ENCODE peak calls at places on chromosomes 5 and 9, in nine cellular contexts. One of them, this sample, is unnamed.

GRCh38 chr9:86891886-86892437 is 55.3 kb downstream of the GAS1 start:
- DNase-seq in dorsolateral prefrontal cortex: no peak
- DNase-seq in lower lobe of right lung: no peak
- DNase-seq in B cell: no peak
- DNase-seq in H9: no peak
- DNase-seq in right atrium auricular region: no peak
- DNase-seq in AG04450: no peak
- DNase-seq in epithelial cell of esophagus: no peak
- DNase-seq in ovary: no peak
- DNase-seq in this sample: no peak

GRCh38 chr9:75333624-75334023 is 245.3 kb downstream of the OSTF1 start:
- DNase-seq in dorsolateral prefrontal cortex: no peak
- DNase-seq in lower lobe of right lung: no peak
- DNase-seq in B cell: no peak
- DNase-seq in H9: no peak
- DNase-seq in right atrium auricular region: no peak
- DNase-seq in AG04450: no peak
- DNase-seq in epithelial cell of esophagus: no peak
- DNase-seq in ovary: no peak
- DNase-seq in this sample: no peak

GRCh38 chr5:4941957-4942830 is 197.9 kb upstream of the ADAMTS16 start:
- DNase-seq in dorsolateral prefrontal cortex: no peak
- DNase-seq in lower lobe of right lung: peak; percentile 48
- DNase-seq in B cell: peak; percentile 33
- DNase-seq in H9: peak; percentile 60
- DNase-seq in right atrium auricular region: no peak
- DNase-seq in AG04450: no peak
- DNase-seq in epithelial cell of esophagus: no peak
- DNase-seq in ovary: no peak
- DNase-seq in this sample: no peak

GRCh38 chr5:139415221-139415861 is 11.5 kb upstream of the SPATA24 start:
- DNase-seq in dorsolateral prefrontal cortex: peak; percentile 86
- DNase-seq in lower lobe of right lung: no peak
- DNase-seq in B cell: no peak
- DNase-seq in H9: no peak
- DNase-seq in right atrium auricular region: no peak
- DNase-seq in AG04450: no peak
- DNase-seq in epithelial cell of esophagus: peak; percentile 90
- DNase-seq in ovary: no peak
- DNase-seq in this sample: peak; percentile 64

GRCh38 chr5:168851902-168852321 is 272.7 kb upstream of the PANK3 start:
- DNase-seq in dorsolateral prefrontal cortex: no peak
- DNase-seq in lower lobe of right lung: no peak
- DNase-seq in B cell: no peak
- DNase-seq in H9: no peak
- DNase-seq in right atrium auricular region: no peak
- DNase-seq in AG04450: no peak
- DNase-seq in epithelial cell of esophagus: no peak
- DNase-seq in ovary: no peak
- DNase-seq in this sample: no peak

GRCh38 chr5:150626853-150627276 is 13.6 kb upstream of the SYNPO start:
- DNase-seq in dorsolateral prefrontal cortex: no peak
- DNase-seq in lower lobe of right lung: peak; percentile 70
- DNase-seq in B cell: no peak
- DNase-seq in H9: no peak
- DNase-seq in right atrium auricular region: no peak
- DNase-seq in AG04450: no peak
- DNase-seq in epithelial cell of esophagus: peak; percentile 70
- DNase-seq in ovary: no peak
- DNase-seq in this sample: peak; percentile 62

GRCh38 chr5:27947088-27947487 is 908.7 kb upstream of the CDH9 start:
- DNase-seq in dorsolateral prefrontal cortex: no peak
- DNase-seq in lower lobe of right lung: no peak
- DNase-seq in B cell: no peak
- DNase-seq in H9: no peak
- DNase-seq in right atrium auricular region: no peak
- DNase-seq in AG04450: no peak
- DNase-seq in epithelial cell of esophagus: no peak
- DNase-seq in ovary: no peak
- DNase-seq in this sample: no peak

GRCh38 chr9:136015656-136016055 is 54.5 kb upstream of the UBAC1 start:
- DNase-seq in dorsolateral prefrontal cortex: no peak
- DNase-seq in lower lobe of right lung: peak; percentile 68
- DNase-seq in B cell: peak; percentile 14
- DNase-seq in H9: peak; percentile 26
- DNase-seq in right atrium auricular region: no peak
- DNase-seq in AG04450: no peak
- DNase-seq in epithelial cell of esophagus: no peak
- DNase-seq in ovary: no peak
- DNase-seq in this sample: no peak

GRCh38 chr5:146993876-146994530 is 115.4 kb upstream of the PPP2R2B start:
- DNase-seq in dorsolateral prefrontal cortex: peak; percentile 46
- DNase-seq in lower lobe of right lung: no peak
- DNase-seq in B cell: no peak
- DNase-seq in H9: no peak
- DNase-seq in right atrium auricular region: no peak
- DNase-seq in AG04450: no peak
- DNase-seq in epithelial cell of esophagus: peak; percentile 10
- DNase-seq in ovary: no peak
- DNase-seq in this sample: no peak

GRCh38 chr5:62948294-62948693 is 369.7 kb downstream of the LRRC70 start:
- DNase-seq in dorsolateral prefrontal cortex: no peak
- DNase-seq in lower lobe of right lung: no peak
- DNase-seq in B cell: no peak
- DNase-seq in H9: no peak
- DNase-seq in right atrium auricular region: no peak
- DNase-seq in AG04450: no peak
- DNase-seq in epithelial cell of esophagus: no peak
- DNase-seq in ovary: no peak
- DNase-seq in this sample: no peak

GRCh38 chr5:101047181-101047580 is 144.1 kb upstream of the ST8SIA4 start:
- DNase-seq in dorsolateral prefrontal cortex: no peak
- DNase-seq in lower lobe of right lung: no peak
- DNase-seq in B cell: no peak
- DNase-seq in H9: no peak
- DNase-seq in right atrium auricular region: no peak
- DNase-seq in AG04450: no peak
- DNase-seq in epithelial cell of esophagus: no peak
- DNase-seq in ovary: no peak
- DNase-seq in this sample: no peak

GRCh38 chr5:130836729-130837660 is 328.1 kb downstream of the HINT1 start:
- DNase-seq in dorsolateral prefrontal cortex: no peak
- DNase-seq in lower lobe of right lung: no peak
- DNase-seq in B cell: no peak
- DNase-seq in H9: no peak
- DNase-seq in right atrium auricular region: no peak
- DNase-seq in AG04450: no peak
- DNase-seq in epithelial cell of esophagus: peak; percentile 62
- DNase-seq in ovary: no peak
- DNase-seq in this sample: no peak

GRCh38 chr9:503881-504852 is 289.5 kb downstream of the DOCK8 start:
- DNase-seq in dorsolateral prefrontal cortex: peak; percentile 55
- DNase-seq in lower lobe of right lung: peak; percentile 87
- DNase-seq in B cell: peak; percentile 96
- DNase-seq in H9: peak; percentile 80
- DNase-seq in right atrium auricular region: peak; percentile 66
- DNase-seq in AG04450: no peak
- DNase-seq in epithelial cell of esophagus: peak; percentile 86
- DNase-seq in ovary: peak; percentile 65
- DNase-seq in this sample: peak; percentile 82

GRCh38 chr9:105296889-105297288 is 52.4 kb downstream of the SLC44A1 start:
- DNase-seq in dorsolateral prefrontal cortex: no peak
- DNase-seq in lower lobe of right lung: no peak
- DNase-seq in B cell: no peak
- DNase-seq in H9: no peak
- DNase-seq in right atrium auricular region: no peak
- DNase-seq in AG04450: peak; percentile 38
- DNase-seq in epithelial cell of esophagus: peak; percentile 95
- DNase-seq in ovary: no peak
- DNase-seq in this sample: no peak

GRCh38 chr5:105573575-105573974 is 2011.0 kb upstream of the NUDT12 start:
- DNase-seq in dorsolateral prefrontal cortex: no peak
- DNase-seq in lower lobe of right lung: no peak
- DNase-seq in B cell: no peak
- DNase-seq in H9: no peak
- DNase-seq in right atrium auricular region: no peak
- DNase-seq in AG04450: no peak
- DNase-seq in epithelial cell of esophagus: peak; percentile 73
- DNase-seq in ovary: no peak
- DNase-seq in this sample: no peak

GRCh38 chr5:179006564-179006963 is 11.4 kb upstream of the GRM6 start:
- DNase-seq in dorsolateral prefrontal cortex: no peak
- DNase-seq in lower lobe of right lung: no peak
- DNase-seq in B cell: no peak
- DNase-seq in H9: no peak
- DNase-seq in right atrium auricular region: no peak
- DNase-seq in AG04450: no peak
- DNase-seq in epithelial cell of esophagus: no peak
- DNase-seq in ovary: no peak
- DNase-seq in this sample: no peak

GRCh38 chr5:179008667-179009066 is 13.5 kb upstream of the GRM6 start:
- DNase-seq in dorsolateral prefrontal cortex: no peak
- DNase-seq in lower lobe of right lung: no peak
- DNase-seq in B cell: no peak
- DNase-seq in H9: no peak
- DNase-seq in right atrium auricular region: no peak
- DNase-seq in AG04450: no peak
- DNase-seq in epithelial cell of esophagus: no peak
- DNase-seq in ovary: no peak
- DNase-seq in this sample: no peak
- TF ChIP-seq CTCF in dorsolateral prefrontal cortex: no peak
- TF ChIP-seq CTCF in lower lobe of right lung: no peak
- TF ChIP-seq CTCF in B cell: no peak
- TF ChIP-seq CTCF in H9: peak; percentile 41
- TF ChIP-seq CTCF in right atrium auricular region: no peak
- TF ChIP-seq CTCF in AG04450: peak; percentile 6
- TF ChIP-seq CTCF in epithelial cell of esophagus: no peak
- TF ChIP-seq CTCF in ovary: no peak
- TF ChIP-seq CTCF in this sample: no peak

GRCh38 chr5:68287976-68288755 is 72.6 kb downstream of the PIK3R1 start:
- DNase-seq in dorsolateral prefrontal cortex: peak; percentile 85
- DNase-seq in lower lobe of right lung: peak; percentile 69
- DNase-seq in B cell: peak; percentile 63
- DNase-seq in H9: peak; percentile 57
- DNase-seq in right atrium auricular region: peak; percentile 71
- DNase-seq in AG04450: no peak
- DNase-seq in epithelial cell of esophagus: peak; percentile 60
- DNase-seq in ovary: peak; percentile 62
- DNase-seq in this sample: peak; percentile 70

GRCh38 chr5:68287631-68287975 is 72.0 kb downstream of the PIK3R1 start:
- DNase-seq in dorsolateral prefrontal cortex: no peak
- DNase-seq in lower lobe of right lung: no peak
- DNase-seq in B cell: no peak
- DNase-seq in H9: no peak
- DNase-seq in right atrium auricular region: no peak
- DNase-seq in AG04450: no peak
- DNase-seq in epithelial cell of esophagus: no peak
- DNase-seq in ovary: no peak
- DNase-seq in this sample: no peak

GRCh38 chr5:68285857-68286611 is 70.5 kb downstream of the PIK3R1 start:
- DNase-seq in dorsolateral prefrontal cortex: no peak
- DNase-seq in lower lobe of right lung: no peak
- DNase-seq in B cell: peak; percentile 34
- DNase-seq in H9: no peak
- DNase-seq in right atrium auricular region: no peak
- DNase-seq in AG04450: no peak
- DNase-seq in epithelial cell of esophagus: peak; percentile 57
- DNase-seq in ovary: no peak
- DNase-seq in this sample: no peak

GRCh38 chr5:68285075-68285827 is 69.7 kb downstream of the PIK3R1 start:
- DNase-seq in dorsolateral prefrontal cortex: no peak
- DNase-seq in lower lobe of right lung: no peak
- DNase-seq in B cell: peak; percentile 19
- DNase-seq in H9: no peak
- DNase-seq in right atrium auricular region: no peak
- DNase-seq in AG04450: no peak
- DNase-seq in epithelial cell of esophagus: no peak
- DNase-seq in ovary: no peak
- DNase-seq in this sample: no peak

DNA sequence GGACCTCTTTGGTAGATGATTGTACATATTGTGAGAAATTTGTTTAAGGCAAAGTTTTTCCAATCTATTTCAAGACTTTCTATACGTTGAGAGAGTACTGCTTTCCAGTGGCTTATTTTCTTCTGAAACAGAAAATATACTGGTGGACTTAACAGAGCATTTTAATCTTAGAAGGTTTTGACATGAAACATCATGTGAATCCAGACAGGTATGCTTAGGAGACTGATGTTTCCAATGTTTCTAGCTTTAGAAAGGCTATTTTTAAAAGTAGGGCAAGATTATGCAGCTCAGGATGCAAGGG is 71.0 kb downstream of the PIK3R1 start:
- DNase-seq in dorsolateral prefrontal cortex: no peak
- DNase-seq in lower lobe of right lung: no peak
- DNase-seq in B cell: no peak
- DNase-seq in H9: no peak
- DNase-seq in right atrium auricular region: no peak
- DNase-seq in AG04450: no peak
- DNase-seq in epithelial cell of esophagus: no peak
- DNase-seq in ovary: no peak
- DNase-seq in this sample: no peak
- TF ChIP-seq CTCF in dorsolateral prefrontal cortex: no peak
- TF ChIP-seq CTCF in lower lobe of right lung: peak; percentile 14
- TF ChIP-seq CTCF in B cell: peak; percentile 68
- TF ChIP-seq CTCF in H9: no peak
- TF ChIP-seq CTCF in right atrium auricular region: peak; percentile 4
- TF ChIP-seq CTCF in AG04450: no peak
- TF ChIP-seq CTCF in epithelial cell of esophagus: no peak
- TF ChIP-seq CTCF in ovary: no peak
- TF ChIP-seq CTCF in this sample: no peak

GRCh38 chr5:18455521-18455920 is 821.3 kb downstream of the TAF11L14 start:
- DNase-seq in dorsolateral prefrontal cortex: no peak
- DNase-seq in lower lobe of right lung: no peak
- DNase-seq in B cell: no peak
- DNase-seq in H9: no peak
- DNase-seq in right atrium auricular region: no peak
- DNase-seq in AG04450: no peak
- DNase-seq in epithelial cell of esophagus: no peak
- DNase-seq in ovary: no peak
- DNase-seq in this sample: no peak

DNA sequence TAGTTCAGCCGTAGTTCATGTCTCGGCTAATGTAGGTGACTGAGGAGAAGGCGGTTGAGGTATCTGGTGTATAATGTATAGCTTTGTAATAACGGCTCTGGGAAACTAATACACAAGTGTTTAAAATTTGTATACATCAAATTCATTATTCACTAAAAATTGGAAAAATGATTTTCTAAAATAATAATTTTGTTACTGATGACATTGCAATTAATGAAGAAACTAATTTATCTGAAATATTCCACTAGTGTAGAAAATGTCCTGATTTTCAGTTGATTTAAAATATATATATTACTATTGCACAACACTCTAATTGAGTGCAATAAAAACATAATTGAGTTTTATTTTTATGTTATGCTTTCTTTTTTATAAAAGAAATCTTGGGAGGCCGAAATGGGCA is 823.0 kb downstream of the TAF11L14 start:
- DNase-seq in dorsolateral prefrontal cortex: no peak
- DNase-seq in lower lobe of right lung: no peak
- DNase-seq in B cell: no peak
- DNase-seq in H9: no peak
- DNase-seq in right atrium auricular region: no peak
- DNase-seq in AG04450: no peak
- DNase-seq in epithelial cell of esophagus: no peak
- DNase-seq in ovary: no peak
- DNase-seq in this sample: no peak
- TF ChIP-seq CTCF in dorsolateral prefrontal cortex: no peak
- TF ChIP-seq CTCF in lower lobe of right lung: no peak
- TF ChIP-seq CTCF in B cell: no peak
- TF ChIP-seq CTCF in H9: no peak
- TF ChIP-seq CTCF in right atrium auricular region: no peak
- TF ChIP-seq CTCF in AG04450: no peak
- TF ChIP-seq CTCF in epithelial cell of esophagus: no peak
- TF ChIP-seq CTCF in ovary: no peak
- TF ChIP-seq CTCF in this sample: no peak

GRCh38 chr5:143404416-143405062 is 1.1 kb upstream of the NR3C1 start:
- DNase-seq in dorsolateral prefrontal cortex: peak; percentile 56
- DNase-seq in lower lobe of right lung: peak; percentile 86
- DNase-seq in B cell: peak; percentile 74
- DNase-seq in H9: peak; percentile 70
- DNase-seq in right atrium auricular region: peak; percentile 85
- DNase-seq in AG04450: peak; percentile 81
- DNase-seq in epithelial cell of esophagus: peak; percentile 87
- DNase-seq in ovary: peak; percentile 70
- DNase-seq in this sample: peak; percentile 87
- TF ChIP-seq CTCF in dorsolateral prefrontal cortex: no peak
- TF ChIP-seq CTCF in lower lobe of right lung: no peak
- TF ChIP-seq CTCF in B cell: no peak
- TF ChIP-seq CTCF in H9: no peak
- TF ChIP-seq CTCF in right atrium auricular region: no peak
- TF ChIP-seq CTCF in AG04450: no peak
- TF ChIP-seq CTCF in epithelial cell of esophagus: peak; percentile 7
- TF ChIP-seq CTCF in ovary: no peak
- TF ChIP-seq CTCF in this sample: no peak

This sample was measured in heart right ventricle.